ENCODE peak calls at places on chromosomes 13 and 19, in nine cellular contexts. Z is ovary, O is fibroblast of mammary gland, Y is kidney, L is bronchial epithelial cell, G is HFF-Myc, C is K562, R is left ventricle myocardium inferior, Q is body of pancreas. J is an unnamed sample.

GRCh38 chr13:30463820-30464495 is 1.8 kb downstream of the HMGB1 start:
- DNase-seq in O (peak; percentile 73), L (peak; percentile 53), Y (peak; percentile 87), R (peak; percentile 56), G (no peak), Q (peak; percentile 69), Z (no peak), C (peak; percentile 7), J (no peak)

GRCh38 chr19:41937525-41937924 is 9.3 kb upstream of the ERFL start:
- DNase-seq in C (no peak), O (no peak), Z (no peak), R (no peak), L (no peak), Q (no peak), Y (no peak), G (no peak), J (no peak)

GRCh38 chr19:54674021-54674617 is 11.3 kb downstream of the LILRB4 start:
- DNase-seq in L (peak; percentile 30), Z (no peak), R (no peak), Q (no peak), C (peak; percentile 54), O (peak; percentile 39), G (no peak), Y (no peak), J (no peak)

GRCh38 chr19:51111606-51112005 is 3.4 kb upstream of the CTU1 start:
- DNase-seq in Q (no peak), R (no peak), Z (no peak), G (no peak), L (no peak), Y (peak; percentile 44), C (no peak), O (no peak), J (no peak)

GRCh38 chr13:31477961-31478360 is 261.4 kb upstream of the RXFP2 start:
- DNase-seq in G (peak; percentile 48), R (no peak), C (no peak), O (peak; percentile 87), Q (no peak), Y (no peak), Z (no peak), L (no peak), J (peak; percentile 72)

GRCh38 chr13:40619479-40619814 is 47.0 kb downstream of the FOXO1 start:
- DNase-seq in G (no peak), Y (no peak), O (no peak), Z (no peak), C (no peak), L (no peak), R (no peak), Q (no peak), J (no peak)

GRCh38 chr19:41697198-41697855 is 9.3 kb upstream of the CEACAM7 start:
- DNase-seq in O (no peak), G (no peak), Q (no peak), Z (no peak), L (no peak), C (no peak), R (no peak), Y (no peak), J (no peak)

GRCh38 chr13:59337070-59337469 is 826.7 kb downstream of the DIAPH3 start:
- DNase-seq in R (no peak), L (no peak), G (no peak), Y (no peak), Z (no peak), C (no peak), O (no peak), Q (no peak), J (no peak)

GRCh38 chr13:96967248-96967745 is 27.0 kb downstream of the OXGR1 start:
- DNase-seq in G (no peak), Y (no peak), L (no peak), O (no peak), R (no peak), C (peak; percentile 60), Z (no peak), Q (no peak), J (no peak)

GRCh38 chr13:111388851-111389500 is 68.5 kb downstream of the TEX29 start:
- DNase-seq in R (no peak), Y (no peak), O (no peak), Z (no peak), C (no peak), Q (no peak), L (no peak), G (no peak), J (no peak)

DNA sequence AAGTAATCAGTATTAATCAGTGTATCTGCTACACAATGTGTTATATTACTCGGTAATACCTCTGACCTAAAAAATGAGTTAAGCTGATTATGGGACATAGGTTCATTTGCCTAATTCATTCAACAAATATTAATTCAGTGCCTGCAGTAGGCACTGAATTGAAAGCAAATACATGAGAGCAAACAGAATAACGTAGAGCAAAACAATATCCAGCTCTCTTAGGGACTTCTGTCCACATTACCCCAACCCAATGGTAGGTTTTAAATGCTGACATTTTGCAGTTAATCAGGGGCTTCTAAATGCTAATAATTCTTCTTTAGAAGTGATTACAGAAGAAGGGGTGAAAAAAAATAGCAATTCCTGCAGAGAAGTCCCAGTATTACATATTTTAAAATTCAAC is 4.9 kb downstream of the RCBTB2 start:
- DNase-seq in O (no peak), Y (no peak), C (no peak), Q (no peak), R (no peak), G (no peak), L (no peak), Z (no peak), J (no peak)
- H3K4me3 ChIP-seq in O (no peak overlapping the region), Y (no peak overlapping the region), C (no peak overlapping the region), Q (no peak overlapping the region), R (peak overlapping the region; percentile 32), G (no peak overlapping the region), L (no peak overlapping the region), Z (no peak overlapping the region), J (no peak overlapping the region)

DNA sequence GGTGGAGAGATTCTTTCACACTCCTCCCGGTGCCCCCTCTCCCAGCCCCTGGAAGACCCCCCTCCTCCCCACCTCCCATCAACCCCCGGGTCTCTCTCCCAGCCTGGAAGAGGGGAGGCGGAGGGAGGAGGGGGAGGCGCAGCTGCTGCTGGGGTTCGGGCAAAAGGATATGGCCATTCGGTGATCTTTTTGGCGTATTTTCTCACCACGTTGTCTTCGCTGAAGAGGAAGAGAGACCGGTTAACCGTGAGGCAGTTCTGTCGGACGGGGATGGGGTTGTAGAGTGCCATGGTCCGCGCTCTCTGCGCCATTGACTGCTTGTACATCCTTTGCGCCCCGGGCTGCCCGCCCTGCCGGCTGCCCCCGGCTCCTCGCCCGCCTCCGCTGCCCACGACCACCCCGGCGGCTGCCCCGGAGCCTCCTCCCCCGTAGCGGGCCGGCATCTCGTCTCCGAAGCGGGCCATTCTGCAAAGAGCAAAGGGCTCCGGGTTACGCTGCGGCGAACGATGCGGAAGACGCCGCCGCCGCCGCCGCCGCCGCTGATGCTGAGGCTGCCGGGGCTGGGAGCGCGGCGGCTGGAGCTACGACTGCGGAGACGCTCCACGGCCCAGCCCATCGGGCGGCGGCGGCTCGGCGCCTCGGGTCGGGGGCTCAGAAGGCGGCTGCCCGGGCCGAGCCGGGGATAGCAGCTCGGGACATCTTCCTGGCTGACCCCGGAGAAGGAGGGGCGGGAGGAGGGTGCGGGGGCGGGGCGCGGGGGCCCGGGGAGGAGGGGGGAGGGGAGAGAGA is at the start of gene CACNA1A:
- DNase-seq in O (no peak), G (no peak), Q (no peak), L (no peak), Y (no peak), C (peak; percentile 38), Z (no peak), R (no peak), J (peak; percentile 90)
- H3K4me3 ChIP-seq in O (no peak within 1 kb of the TSS), G (no peak within 1 kb of the TSS), Q (no peak within 1 kb of the TSS), L (no peak within 1 kb of the TSS), Y (no peak within 1 kb of the TSS), C (no peak within 1 kb of the TSS), Z (no peak within 1 kb of the TSS), R (peak within 1 kb of the TSS; percentile 60), J (peak within 1 kb of the TSS; percentile 73)

GRCh38 chr13:27791901-27792392 is 336 bp upstream of the GSX1 start:
- DNase-seq in G (no peak), Y (no peak), R (no peak), Z (no peak), O (no peak), C (no peak), Q (no peak), L (no peak), J (no peak)

GRCh38 chr13:27792393-27793218 is at the start of gene GSX1:
- DNase-seq in R (peak; percentile 63), Z (peak; percentile 13), O (peak; percentile 68), Q (peak; percentile 77), L (peak; percentile 44), G (peak; percentile 25), Y (peak; percentile 88), C (peak; percentile 17), J (peak; percentile 97)

GRCh38 chr13:27790523-27790922 is 1.8 kb upstream of the GSX1 start:
- DNase-seq in R (no peak), O (no peak), Z (no peak), C (no peak), L (no peak), G (no peak), Q (no peak), Y (no peak), J (no peak)

GRCh38 chr13:27789495-27790303 is 2.6 kb upstream of the GSX1 start:
- DNase-seq in O (no peak), Z (no peak), C (no peak), L (no peak), Q (no peak), R (no peak), G (no peak), Y (no peak), J (no peak)

DNA sequence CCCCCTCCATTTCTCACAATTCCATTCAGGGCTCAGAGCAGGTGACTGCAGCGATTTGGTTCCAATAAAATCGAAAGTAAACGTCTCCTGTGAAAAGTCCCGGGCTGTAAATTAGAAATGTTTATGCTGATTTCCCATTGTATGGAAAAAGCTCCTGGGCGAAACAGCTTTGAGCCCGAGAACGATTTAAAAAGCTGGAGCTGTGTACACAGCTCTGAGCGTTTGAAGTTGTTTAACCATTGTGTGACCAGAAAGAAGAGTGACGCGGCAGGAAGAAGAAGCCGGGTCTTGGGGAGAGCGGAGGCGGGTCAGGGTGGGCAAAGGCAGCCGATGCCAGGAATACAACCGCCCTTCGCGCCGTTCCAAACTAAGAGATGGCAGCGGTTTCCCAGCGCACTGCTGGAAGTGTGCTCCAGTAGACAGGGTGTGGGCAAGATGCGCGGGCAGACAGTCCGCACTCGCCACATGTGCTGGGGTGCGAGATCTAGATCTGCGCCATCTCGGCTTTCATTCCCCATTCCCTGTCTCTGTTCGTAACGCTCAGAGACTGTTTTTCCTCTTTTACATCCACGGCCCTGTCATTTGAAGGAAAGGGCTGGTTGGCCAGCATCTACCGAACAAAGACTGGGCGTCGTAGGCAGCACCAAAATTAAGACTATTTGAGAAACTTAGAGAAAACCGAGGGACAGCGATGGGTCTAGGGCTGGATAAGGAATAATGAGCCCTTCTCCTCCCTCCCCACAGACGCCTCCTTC is 960 bp upstream of the GSX1 start:
- DNase-seq in G (no peak), Z (no peak), O (no peak), L (no peak), Q (no peak), Y (no peak), C (no peak), R (no peak), J (no peak)
- H3K4me3 ChIP-seq in G (peak overlapping the region; percentile 7), Z (peak overlapping the region; percentile 24), O (no peak overlapping the region), L (no peak overlapping the region), Q (no peak overlapping the region), Y (peak overlapping the region; percentile 4), C (no peak overlapping the region), R (peak overlapping the region; percentile 57), J (peak overlapping the region; percentile 45)

DNA sequence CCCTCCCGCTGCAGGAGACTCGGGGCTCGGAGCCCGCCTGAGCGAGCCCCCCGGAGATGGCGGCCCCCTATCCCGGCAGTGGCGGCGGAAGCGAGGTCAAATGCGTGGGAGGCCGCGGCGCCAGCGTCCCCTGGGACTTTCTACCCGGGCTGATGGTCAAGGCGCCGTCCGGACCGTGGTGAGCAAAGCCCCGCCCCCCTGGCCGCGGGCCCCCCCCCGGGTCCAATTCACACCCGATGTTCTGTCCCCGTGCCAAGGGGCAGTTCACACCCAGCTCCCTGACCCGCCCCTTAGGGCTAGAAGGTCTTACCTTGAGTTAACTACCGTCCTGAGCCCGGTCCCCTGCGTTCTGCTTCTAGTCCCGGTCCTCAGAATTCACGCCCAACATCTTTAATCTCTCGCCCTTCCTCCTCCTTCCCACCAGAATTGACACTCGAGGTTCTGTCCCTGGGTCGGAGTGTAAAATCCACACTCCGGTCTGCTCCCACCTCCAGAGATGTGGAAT is 1.4 kb downstream of the NPAS1 start:
- DNase-seq in G (no peak), Q (no peak), L (no peak), Y (no peak), O (no peak), Z (no peak), R (no peak), C (peak; percentile 73), J (peak; percentile 93)
- H3K4me3 ChIP-seq in G (peak overlapping the region; percentile 45), Q (no peak overlapping the region), L (peak overlapping the region; percentile 1), Y (no peak overlapping the region), O (peak overlapping the region; percentile 23), Z (no peak overlapping the region), R (peak overlapping the region; percentile 60), C (peak overlapping the region; percentile 38), J (peak overlapping the region; percentile 69)

J was measured in osteoblast.